ENCODE peak calls at places on chromosomes 16 and 17, in ten cellular contexts. U is H9; N is heart left ventricle; W is HCT116; D is CD4-positive, alpha-beta memory T cell; E is CD4-positive, alpha-beta T cell; G is IMR-90; K is A549; Z is CD8-positive, alpha-beta T cell; J is CD4-positive, CD25-positive, alpha-beta regulatory T cell. S is an unnamed sample. For H3K9me3, the result is how much of the 10 kb centered on the place peaks cover.

GRCh38 chr16:51565149-51565548 is 414.1 kb upstream of the SALL1 start:
- DNase-seq in U (no peak), N (no peak), W (no peak), D (no peak), E (no peak), G (no peak), K (no peak), Z (no peak), J (no peak), S (no peak)

GRCh38 chr16:85381738-85382592 is 231.2 kb upstream of the GSE1 start:
- DNase-seq in U (no peak), N (no peak), W (no peak), D (no peak), E (no peak), G (peak), K (no peak), Z (no peak), J (no peak), S (no peak)

GRCh38 chr17:2703181-2703580 is 8.4 kb downstream of the CLUH start:
- DNase-seq in U (no peak), N (no peak), W (no peak), D (no peak), E (no peak), G (no peak), K (no peak), Z (no peak), J (no peak), S (no peak)

GRCh38 chr16:49095539-49095938 is 186.1 kb downstream of the CBLN1 start:
- DNase-seq in U (no peak), N (no peak), W (no peak), D (no peak), E (no peak), G (no peak), K (no peak), Z (no peak), J (no peak), S (no peak)

GRCh38 chr16:65769776-65770438 is 596.6 kb upstream of the CDH5 start:
- DNase-seq in U (no peak), N (no peak), W (no peak), D (no peak), E (no peak), G (peak), K (no peak), Z (no peak), J (no peak), S (no peak)

GRCh38 chr17:75500419-75501216 is 14.7 kb downstream of the CASKIN2 start:
- DNase-seq in U (no peak), N (no peak), W (no peak), D (no peak), E (no peak), G (no peak), K (no peak), Z (no peak), J (no peak), S (no peak)

GRCh38 chr17:77119668-77120301 is 21.0 kb upstream of the SEC14L1 start:
- DNase-seq in U (no peak), N (no peak), W (no peak), D (no peak), E (no peak), G (no peak), K (no peak), Z (no peak), J (no peak), S (no peak)

GRCh38 chr16:2142942-2143868 is 5.2 kb upstream of the RAB26 start:
- DNase-seq in U (peak), N (no peak), W (no peak), D (no peak), E (no peak), G (no peak), K (no peak), Z (no peak), J (no peak), S (no peak)

GRCh38 chr17:51354908-51355307 is 94.6 kb downstream of the UTP18 start:
- DNase-seq in U (no peak), N (no peak), W (no peak), D (no peak), E (no peak), G (no peak), K (no peak), Z (no peak), J (no peak), S (no peak)

GRCh38 chr16:87297918-87298631 is 19.1 kb downstream of the C16orf95 start:
- DNase-seq in U (peak), N (no peak), W (no peak), D (no peak), E (peak), G (peak), K (peak), Z (peak), J (peak), S (no peak)

GRCh38 chr16:1426734-1427451 is 4.0 kb upstream of the PERCC1 start:
- DNase-seq in U (peak), N (no peak), W (no peak), D (no peak), E (no peak), G (no peak), K (no peak), Z (no peak), J (no peak), S (no peak)

GRCh38 chr17:80586464-80587228 is 42.0 kb downstream of the RPTOR start:
- DNase-seq in U (no peak), N (no peak), W (no peak), D (no peak), E (no peak), G (peak), K (no peak), Z (no peak), J (no peak), S (no peak)

GRCh38 chr17:22703786-22704441 is 1011.6 kb downstream of the KCNJ18 start:
- DNase-seq in U (no peak), N (no peak), W (no peak), D (no peak), E (no peak), G (no peak), K (peak), Z (no peak), J (no peak), S (no peak)
- H3K9me3 ChIP-seq in U (half or more), N (under half), W (under half), D (under half), E (under half), G (under half), K (under half), Z (under half), J (under half), S (under half)

DNA sequence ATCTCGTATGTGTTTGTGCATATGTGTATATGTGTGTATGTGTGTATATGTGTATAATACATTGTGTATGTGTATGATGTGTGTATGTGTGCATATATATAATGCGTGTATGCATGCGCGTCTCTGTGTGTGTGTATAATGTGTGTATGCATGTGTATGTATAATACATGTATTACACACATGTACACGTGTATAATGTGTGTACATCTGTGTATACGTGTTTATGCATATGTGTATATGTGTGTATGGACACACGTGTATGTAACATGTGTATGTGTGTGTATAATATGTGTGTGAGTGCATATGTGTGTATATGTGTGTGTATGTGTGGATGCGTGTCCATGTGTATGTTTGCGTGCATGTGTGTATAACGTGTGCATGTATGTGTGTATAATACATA is 433.7 kb upstream of the RBFOX1 start:
- DNase-seq in U (no peak), N (no peak), W (no peak), D (no peak), E (no peak), G (no peak), K (no peak), Z (no peak), J (no peak), S (no peak)
- H3K9me3 ChIP-seq in U (under half), N (under half), W (under half), D (under half), E (under half), G (under half), K (under half), Z (under half), J (under half), S (under half)

GRCh38 chr16:3311496-3311895 is 6.2 kb downstream of the ZNF75A start:
- DNase-seq in U (no peak), N (no peak), W (no peak), D (no peak), E (no peak), G (no peak), K (no peak), Z (no peak), J (no peak), S (no peak)
- H3K9me3 ChIP-seq in U (half or more), N (under half), W (under half), D (half or more), E (half or more), G (half or more), K (half or more), Z (under half), J (half or more), S (under half)

GRCh38 chr16:68577352-68577853 is 38.3 kb downstream of the ZFP90 start:
- DNase-seq in U (no peak), N (no peak), W (no peak), D (no peak), E (no peak), G (no peak), K (no peak), Z (no peak), J (no peak), S (no peak)

GRCh38 chr16:68575082-68575481 is 36.0 kb downstream of the ZFP90 start:
- DNase-seq in U (peak), N (no peak), W (no peak), D (no peak), E (no peak), G (no peak), K (no peak), Z (no peak), J (no peak), S (no peak)

GRCh38 chr16:68574479-68574878 is 35.4 kb downstream of the ZFP90 start:
- DNase-seq in U (peak), N (no peak), W (no peak), D (no peak), E (no peak), G (no peak), K (no peak), Z (no peak), J (no peak), S (no peak)
- H3K9me3 ChIP-seq in U (half or more), N (under half), W (under half), D (under half), E (half or more), G (half or more), K (half or more), Z (under half), J (half or more), S (under half)

DNA sequence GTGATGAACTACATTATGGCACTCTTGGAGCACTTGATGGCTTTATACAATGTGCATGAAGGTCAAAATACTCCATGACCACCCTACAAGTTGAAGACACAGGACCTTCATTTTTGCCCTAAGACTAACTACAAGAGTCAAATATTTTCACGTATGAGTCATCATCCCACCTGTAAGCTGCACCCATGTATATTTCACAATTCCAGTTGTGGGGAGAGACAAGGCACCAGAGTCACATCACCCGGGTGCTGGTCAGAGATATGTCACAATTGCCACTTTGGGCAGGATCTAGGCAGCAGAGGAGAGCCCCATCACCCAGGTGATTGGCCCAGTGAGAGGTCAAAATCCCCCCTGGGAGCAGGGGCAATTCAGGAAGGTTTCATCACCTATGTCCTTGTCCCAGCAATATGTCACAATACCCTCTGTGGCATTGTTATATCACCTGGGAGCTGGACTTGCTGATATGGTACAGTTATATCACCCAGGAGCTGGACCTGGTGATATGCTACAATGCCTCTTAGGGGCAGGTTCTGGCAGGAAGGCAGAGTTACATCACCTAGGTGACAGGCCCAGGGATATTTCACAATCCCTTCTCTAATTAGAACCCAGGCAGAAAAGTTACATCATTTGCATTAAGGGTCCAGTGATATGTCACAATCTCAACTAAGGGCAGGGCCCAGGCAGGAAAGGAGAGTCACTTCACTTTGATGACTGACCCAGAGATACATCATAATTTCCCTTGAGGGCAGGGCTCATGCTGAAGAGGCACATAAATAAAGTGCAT is 1839.2 kb downstream of the TP53TG3F start:
- DNase-seq in U (no peak), N (no peak), W (no peak), D (no peak), E (no peak), G (no peak), K (no peak), Z (no peak), J (no peak), S (no peak)
- H3K9me3 ChIP-seq in U (half or more), N (under half), W (under half), D (under half), E (under half), G (under half), K (under half), Z (under half), J (under half), S (under half)

GRCh38 chr16:35687071-35687470 is 2227.7 kb downstream of the TP53TG3F start:
- DNase-seq in U (no peak), N (no peak), W (no peak), D (no peak), E (no peak), G (no peak), K (no peak), Z (no peak), J (no peak), S (no peak)
- H3K9me3 ChIP-seq in U (half or more), N (under half), W (under half), D (under half), E (half or more), G (under half), K (under half), Z (under half), J (half or more), S (under half)

GRCh38 chr16:57882797-57883196 is 80.5 kb upstream of the KIFC3 start:
- DNase-seq in U (no peak), N (no peak), W (no peak), D (no peak), E (no peak), G (peak), K (no peak), Z (no peak), J (no peak), S (no peak)
- H3K9me3 ChIP-seq in U (under half), N (under half), W (under half), D (under half), E (under half), G (under half), K (under half), Z (under half), J (under half), S (under half)

GRCh38 chr16:35344012-35344762 is 1884.8 kb downstream of the TP53TG3F start:
- DNase-seq in U (no peak), N (no peak), W (no peak), D (no peak), E (no peak), G (no peak), K (no peak), Z (no peak), J (no peak), S (no peak)

GRCh38 chr16:35342012-35342411 is 1882.6 kb downstream of the TP53TG3F start:
- DNase-seq in U (no peak), N (no peak), W (no peak), D (no peak), E (no peak), G (no peak), K (no peak), Z (no peak), J (no peak), S (no peak)

GRCh38 chr16:35339337-35339736 is 1879.9 kb downstream of the TP53TG3F start:
- DNase-seq in U (no peak), N (no peak), W (no peak), D (no peak), E (no peak), G (no peak), K (no peak), Z (no peak), J (no peak), S (no peak)
- H3K9me3 ChIP-seq in U (half or more), N (under half), W (under half), D (under half), E (under half), G (under half), K (under half), Z (under half), J (under half), S (under half)